ENCODE peak calls at places on chromosome 1, in ten cellular contexts. One of them, this sample, is unnamed.

GRCh38 chr1:100799548-100799947 is 80.0 kb downstream of the VCAM1 start:
- DNase-seq in T-helper 17 cell: no peak
- DNase-seq in cardiac septum: no peak
- DNase-seq in NCI-H2081: no peak
- DNase-seq in endothelial cell: no peak
- DNase-seq in activated T-cell treated with anti-CD3 and anti-CD28 coated beads, Interleukin-2, amount 50 U/mL, for 4 hours: no peak
- DNase-seq in iris pigment epithelial cell: no peak
- DNase-seq in adipocyte: peak
- DNase-seq in LoVo: no peak
- DNase-seq in endodermal cell: no peak
- DNase-seq in this sample: no peak

GRCh38 chr1:96475882-96476281 is 245.7 kb upstream of the PTBP2 start:
- DNase-seq in activated T-cell treated with anti-CD3 and anti-CD28 coated beads, Interleukin-2, amount 50 U/mL, for 4 hours: no peak
- DNase-seq in LoVo: no peak
- DNase-seq in iris pigment epithelial cell: no peak
- DNase-seq in cardiac septum: no peak
- DNase-seq in NCI-H2081: no peak
- DNase-seq in endothelial cell: no peak
- DNase-seq in endodermal cell: no peak
- DNase-seq in T-helper 17 cell: no peak
- DNase-seq in adipocyte: no peak
- DNase-seq in this sample: no peak

GRCh38 chr1:201022824-201023516 is 544 bp downstream of the KIF21B start:
- DNase-seq in iris pigment epithelial cell: peak
- DNase-seq in T-helper 17 cell: no peak
- DNase-seq in adipocyte: no peak
- DNase-seq in NCI-H2081: no peak
- DNase-seq in endothelial cell: peak
- DNase-seq in cardiac septum: no peak
- DNase-seq in activated T-cell treated with anti-CD3 and anti-CD28 coated beads, Interleukin-2, amount 50 U/mL, for 4 hours: no peak
- DNase-seq in endodermal cell: peak
- DNase-seq in LoVo: no peak
- DNase-seq in this sample: no peak

GRCh38 chr1:72184099-72184695 is 98.1 kb downstream of the NEGR1 start:
- DNase-seq in cardiac septum: no peak
- DNase-seq in T-helper 17 cell: no peak
- DNase-seq in endothelial cell: no peak
- DNase-seq in iris pigment epithelial cell: no peak
- DNase-seq in NCI-H2081: no peak
- DNase-seq in LoVo: no peak
- DNase-seq in activated T-cell treated with anti-CD3 and anti-CD28 coated beads, Interleukin-2, amount 50 U/mL, for 4 hours: no peak
- DNase-seq in endodermal cell: no peak
- DNase-seq in adipocyte: peak
- DNase-seq in this sample: no peak

GRCh38 chr1:211501671-211502413 is 9.9 kb upstream of the RD3 start:
- DNase-seq in adipocyte: no peak
- DNase-seq in T-helper 17 cell: no peak
- DNase-seq in NCI-H2081: no peak
- DNase-seq in endothelial cell: no peak
- DNase-seq in endodermal cell: no peak
- DNase-seq in LoVo: no peak
- DNase-seq in activated T-cell treated with anti-CD3 and anti-CD28 coated beads, Interleukin-2, amount 50 U/mL, for 4 hours: no peak
- DNase-seq in cardiac septum: no peak
- DNase-seq in iris pigment epithelial cell: no peak
- DNase-seq in this sample: no peak

GRCh38 chr1:20476260-20477038 is 9.6 kb downstream of the CAMK2N1 start:
- DNase-seq in endothelial cell: no peak
- DNase-seq in endodermal cell: peak
- DNase-seq in LoVo: peak
- DNase-seq in NCI-H2081: no peak
- DNase-seq in T-helper 17 cell: no peak
- DNase-seq in activated T-cell treated with anti-CD3 and anti-CD28 coated beads, Interleukin-2, amount 50 U/mL, for 4 hours: no peak
- DNase-seq in cardiac septum: no peak
- DNase-seq in iris pigment epithelial cell: peak
- DNase-seq in adipocyte: no peak
- DNase-seq in this sample: peak

GRCh38 chr1:231160851-231161710 is 777 bp upstream of the TRIM67 start:
- DNase-seq in T-helper 17 cell: no peak
- DNase-seq in activated T-cell treated with anti-CD3 and anti-CD28 coated beads, Interleukin-2, amount 50 U/mL, for 4 hours: no peak
- DNase-seq in endothelial cell: peak
- DNase-seq in endodermal cell: peak
- DNase-seq in cardiac septum: no peak
- DNase-seq in LoVo: no peak
- DNase-seq in NCI-H2081: no peak
- DNase-seq in iris pigment epithelial cell: no peak
- DNase-seq in adipocyte: peak
- DNase-seq in this sample: no peak

GRCh38 chr1:174818951-174819350 is 180.8 kb upstream of the CACYBP start:
- DNase-seq in endothelial cell: no peak
- DNase-seq in activated T-cell treated with anti-CD3 and anti-CD28 coated beads, Interleukin-2, amount 50 U/mL, for 4 hours: no peak
- DNase-seq in T-helper 17 cell: no peak
- DNase-seq in NCI-H2081: no peak
- DNase-seq in cardiac septum: no peak
- DNase-seq in adipocyte: no peak
- DNase-seq in endodermal cell: no peak
- DNase-seq in LoVo: no peak
- DNase-seq in iris pigment epithelial cell: no peak
- DNase-seq in this sample: no peak

GRCh38 chr1:20477355-20478071 is 8.5 kb downstream of the CAMK2N1 start:
- DNase-seq in NCI-H2081: no peak
- DNase-seq in LoVo: no peak
- DNase-seq in endothelial cell: no peak
- DNase-seq in iris pigment epithelial cell: no peak
- DNase-seq in endodermal cell: no peak
- DNase-seq in activated T-cell treated with anti-CD3 and anti-CD28 coated beads, Interleukin-2, amount 50 U/mL, for 4 hours: no peak
- DNase-seq in T-helper 17 cell: no peak
- DNase-seq in cardiac septum: no peak
- DNase-seq in adipocyte: no peak
- DNase-seq in this sample: no peak

GRCh38 chr1:215650446-215651149 is 83.5 kb downstream of the KCTD3 start:
- DNase-seq in cardiac septum: no peak
- DNase-seq in adipocyte: no peak
- DNase-seq in T-helper 17 cell: no peak
- DNase-seq in activated T-cell treated with anti-CD3 and anti-CD28 coated beads, Interleukin-2, amount 50 U/mL, for 4 hours: no peak
- DNase-seq in endothelial cell: no peak
- DNase-seq in NCI-H2081: no peak
- DNase-seq in endodermal cell: no peak
- DNase-seq in iris pigment epithelial cell: no peak
- DNase-seq in LoVo: no peak
- DNase-seq in this sample: no peak

GRCh38 chr1:229582011-229582694 is 23.6 kb upstream of the ABCB10 start:
- DNase-seq in endothelial cell: no peak
- DNase-seq in LoVo: no peak
- DNase-seq in adipocyte: no peak
- DNase-seq in NCI-H2081: no peak
- DNase-seq in T-helper 17 cell: no peak
- DNase-seq in cardiac septum: no peak
- DNase-seq in activated T-cell treated with anti-CD3 and anti-CD28 coated beads, Interleukin-2, amount 50 U/mL, for 4 hours: no peak
- DNase-seq in endodermal cell: no peak
- DNase-seq in iris pigment epithelial cell: peak
- DNase-seq in this sample: no peak

This sample was measured in mesendoderm.